ENCODE peak calls at places on chromosome X, in six cellular contexts. J is Daoy; L is heart left ventricle; V is activated CD4-positive, alpha-beta T cell treated with anti-CD3 and anti-CD28 coated beads for 24 hours; N is AG08396; T is M059J. M is an unnamed sample.

GRCh38 chrX:39718951-39719350 is 378.8 kb downstream of the BCOR start:
- DNase-seq in J (no peak), L (no peak), V (no peak), N (no peak), T (no peak), M (no peak)

GRCh38 chrX:120446503-120446902 is 22.6 kb downstream of the LAMP2 start:
- DNase-seq in J (peak), L (no peak), V (no peak), N (no peak), T (peak), M (no peak)

GRCh38 chrX:68146054-68146453 is 287.2 kb downstream of the OPHN1 start:
- DNase-seq in J (no peak), L (no peak), V (no peak), N (peak), T (peak), M (peak)

GRCh38 chrX:107228486-107228819 is 22.0 kb downstream of the DNAAF6 start:
- DNase-seq in J (no peak), L (no peak), V (no peak), N (no peak), T (no peak), M (no peak)

GRCh38 chrX:66680451-66680850 is 41.6 kb upstream of the EDA2R start:
- DNase-seq in J (no peak), L (no peak), V (no peak), N (no peak), T (no peak), M (no peak)

GRCh38 chrX:22110729-22111494 is 78.8 kb downstream of the PHEX start:
- DNase-seq in J (no peak), L (no peak), V (no peak), N (no peak), T (no peak), M (peak)

GRCh38 chrX:141814213-141814857 is 23.8 kb upstream of the MAGEC3 start:
- DNase-seq in J (no peak), L (no peak), V (no peak), N (no peak), T (no peak), M (no peak)

GRCh38 chrX:138710311-138710791 is 1.2 kb downstream of the FGF13 start:
- DNase-seq in J (peak), L (no peak), V (no peak), N (no peak), T (no peak), M (no peak)

GRCh38 chrX:68440940-68441339 is 7.6 kb upstream of the OPHN1 start:
- DNase-seq in J (peak), L (peak), V (no peak), N (peak), T (peak), M (peak)

GRCh38 chrX:39397561-39398200 is 596.4 kb downstream of the MID1IP1 start:
- DNase-seq in J (no peak), L (no peak), V (no peak), N (no peak), T (no peak), M (no peak)

GRCh38 chrX:134679226-134679625 is 21.0 kb upstream of the PLAC1 start:
- DNase-seq in J (no peak), L (no peak), V (no peak), N (no peak), T (no peak), M (no peak)

GRCh38 chrX:41133551-41133950 is 48.3 kb downstream of the USP9X start:
- DNase-seq in J (no peak), L (no peak), V (no peak), N (no peak), T (no peak), M (no peak)

GRCh38 chrX:74383611-74384010 is 37.7 kb upstream of the SLC16A2 start:
- DNase-seq in J (peak), L (peak), V (no peak), N (peak), T (peak), M (peak)

GRCh38 chrX:133668225-133668931 is 253.1 kb upstream of the GPC4 start:
- DNase-seq in J (peak), L (no peak), V (no peak), N (no peak), T (peak), M (peak)

GRCh38 chrX:123210252-123210651 is 26.2 kb downstream of the GRIA3 start:
- DNase-seq in J (no peak), L (no peak), V (no peak), N (no peak), T (no peak), M (no peak)

M was measured in RCC 7860.